ENCODE peak calls at places on chromosomes 11 and 22, in seven cellular contexts. One of them, this sample, is unnamed.

GRCh38 chr11:126502159-126502558 is 146.7 kb downstream of the ST3GAL4 start:
- DNase-seq in A549: no peak
- DNase-seq in AG04449: no peak
- DNase-seq in sigmoid colon: peak; percentile 42
- DNase-seq in B cell: no peak
- DNase-seq in HFFc6: no peak
- DNase-seq in AG09319: no peak
- DNase-seq in this sample: no peak

GRCh38 chr11:115869780-115870431 is 365.7 kb upstream of the CADM1 start:
- DNase-seq in A549: peak; percentile 7
- DNase-seq in AG04449: no peak
- DNase-seq in sigmoid colon: no peak
- DNase-seq in HFFc6: no peak
- DNase-seq in B cell: no peak
- DNase-seq in AG09319: no peak
- DNase-seq in this sample: peak; percentile 58

GRCh38 chr11:114358711-114359110 is 41.6 kb downstream of the C11orf71 start:
- DNase-seq in AG09319: no peak
- DNase-seq in AG04449: no peak
- DNase-seq in B cell: no peak
- DNase-seq in A549: no peak
- DNase-seq in HFFc6: no peak
- DNase-seq in sigmoid colon: no peak
- DNase-seq in this sample: no peak

GRCh38 chr11:119373059-119373875 is 8.2 kb downstream of the USP2 start:
- DNase-seq in AG09319: no peak
- DNase-seq in HFFc6: no peak
- DNase-seq in B cell: no peak
- DNase-seq in AG04449: no peak
- DNase-seq in sigmoid colon: no peak
- DNase-seq in A549: no peak
- DNase-seq in this sample: no peak

GRCh38 chr22:32649515-32650200 is 151.8 kb upstream of the TIMP3 start:
- DNase-seq in A549: peak; percentile 14
- DNase-seq in AG09319: no peak
- DNase-seq in sigmoid colon: peak; percentile 81
- DNase-seq in B cell: no peak
- DNase-seq in HFFc6: peak; percentile 57
- DNase-seq in AG04449: no peak
- DNase-seq in this sample: no peak

GRCh38 chr11:61337706-61338268 is 4.8 kb downstream of the TKFC start:
- DNase-seq in B cell: no peak
- DNase-seq in A549: no peak
- DNase-seq in AG04449: no peak
- DNase-seq in HFFc6: no peak
- DNase-seq in sigmoid colon: no peak
- DNase-seq in AG09319: no peak
- DNase-seq in this sample: no peak

GRCh38 chr11:67611165-67611564 is 4.4 kb downstream of the NDUFV1 start:
- DNase-seq in AG04449: no peak
- DNase-seq in B cell: no peak
- DNase-seq in HFFc6: no peak
- DNase-seq in AG09319: no peak
- DNase-seq in A549: no peak
- DNase-seq in sigmoid colon: no peak
- DNase-seq in this sample: no peak

GRCh38 chr11:22671751-22672150 is 5.3 kb downstream of the GAS2 start:
- DNase-seq in AG04449: no peak
- DNase-seq in A549: no peak
- DNase-seq in HFFc6: no peak
- DNase-seq in AG09319: no peak
- DNase-seq in B cell: no peak
- DNase-seq in sigmoid colon: no peak
- DNase-seq in this sample: no peak

GRCh38 chr11:113774174-113774503 is 647 bp upstream of the ZW10 start:
- DNase-seq in HFFc6: no peak
- DNase-seq in AG09319: no peak
- DNase-seq in AG04449: no peak
- DNase-seq in A549: no peak
- DNase-seq in sigmoid colon: no peak
- DNase-seq in B cell: no peak
- DNase-seq in this sample: no peak

GRCh38 chr11:503179-503981 is 3.7 kb downstream of the RNH1 start:
- DNase-seq in A549: no peak
- DNase-seq in B cell: no peak
- DNase-seq in AG09319: peak; percentile 65
- DNase-seq in AG04449: no peak
- DNase-seq in HFFc6: no peak
- DNase-seq in sigmoid colon: peak; percentile 84
- DNase-seq in this sample: no peak

GRCh38 chr22:25564320-25564978 is at the start of gene GRK3:
- DNase-seq in AG09319: no peak
- DNase-seq in A549: peak; percentile 59
- DNase-seq in sigmoid colon: peak; percentile 88
- DNase-seq in AG04449: no peak
- DNase-seq in B cell: peak; percentile 88
- DNase-seq in HFFc6: no peak
- DNase-seq in this sample: peak; percentile 65

GRCh38 chr11:127590319-127590718 is 589.7 kb upstream of the KIRREL3 start:
- DNase-seq in B cell: no peak
- DNase-seq in AG09319: no peak
- DNase-seq in sigmoid colon: no peak
- DNase-seq in A549: no peak
- DNase-seq in AG04449: no peak
- DNase-seq in HFFc6: no peak
- DNase-seq in this sample: no peak

GRCh38 chr22:50701428-50702154 is 29.0 kb downstream of the SHANK3 start:
- DNase-seq in sigmoid colon: peak; percentile 51
- DNase-seq in AG04449: no peak
- DNase-seq in A549: no peak
- DNase-seq in B cell: no peak
- DNase-seq in AG09319: no peak
- DNase-seq in HFFc6: no peak
- DNase-seq in this sample: no peak

GRCh38 chr11:78791254-78791653 is 216.6 kb upstream of the NARS2 start:
- DNase-seq in sigmoid colon: no peak
- DNase-seq in AG04449: no peak
- DNase-seq in HFFc6: no peak
- DNase-seq in AG09319: no peak
- DNase-seq in A549: no peak
- DNase-seq in B cell: no peak
- DNase-seq in this sample: no peak

GRCh38 chr22:17802822-17803221 is 28.6 kb upstream of the BID start:
- DNase-seq in A549: no peak
- DNase-seq in AG04449: no peak
- DNase-seq in AG09319: no peak
- DNase-seq in B cell: no peak
- DNase-seq in HFFc6: no peak
- DNase-seq in sigmoid colon: no peak
- DNase-seq in this sample: no peak

GRCh38 chr11:20283475-20283874 is 80.0 kb upstream of the HTATIP2 start:
- DNase-seq in AG09319: no peak
- DNase-seq in AG04449: no peak
- DNase-seq in sigmoid colon: no peak
- DNase-seq in B cell: no peak
- DNase-seq in A549: no peak
- DNase-seq in HFFc6: no peak
- DNase-seq in this sample: no peak

GRCh38 chr11:102603091-102603490 is 22.0 kb downstream of the MMP20 start:
- DNase-seq in A549: no peak
- DNase-seq in B cell: no peak
- DNase-seq in AG09319: no peak
- DNase-seq in HFFc6: peak; percentile 18
- DNase-seq in AG04449: no peak
- DNase-seq in sigmoid colon: no peak
- DNase-seq in this sample: no peak

GRCh38 chr11:2805388-2806057 is 80.1 kb downstream of the CDKN1C start:
- DNase-seq in B cell: no peak
- DNase-seq in sigmoid colon: peak; percentile 52
- DNase-seq in A549: no peak
- DNase-seq in HFFc6: no peak
- DNase-seq in AG09319: peak; percentile 59
- DNase-seq in AG04449: no peak
- DNase-seq in this sample: no peak

GRCh38 chr11:98185245-98185644 is 835.5 kb upstream of the CNTN5 start:
- DNase-seq in HFFc6: no peak
- DNase-seq in AG09319: no peak
- DNase-seq in AG04449: no peak
- DNase-seq in B cell: no peak
- DNase-seq in sigmoid colon: no peak
- DNase-seq in A549: no peak
- DNase-seq in this sample: no peak

GRCh38 chr11:111123463-111124398 is 121.8 kb upstream of the POU2AF2 start:
- DNase-seq in HFFc6: no peak
- DNase-seq in B cell: no peak
- DNase-seq in AG09319: no peak
- DNase-seq in sigmoid colon: no peak
- DNase-seq in AG04449: no peak
- DNase-seq in A549: no peak
- DNase-seq in this sample: no peak

GRCh38 chr22:41565403-41566054 is 4.7 kb downstream of the CSDC2 start:
- DNase-seq in sigmoid colon: peak; percentile 88
- DNase-seq in AG09319: peak; percentile 39
- DNase-seq in A549: peak; percentile 73
- DNase-seq in HFFc6: peak; percentile 84
- DNase-seq in B cell: no peak
- DNase-seq in AG04449: no peak
- DNase-seq in this sample: no peak

GRCh38 chr11:6657346-6657745 is 1.7 kb upstream of the DCHS1 start:
- DNase-seq in B cell: no peak
- DNase-seq in A549: no peak
- DNase-seq in AG09319: no peak
- DNase-seq in sigmoid colon: no peak
- DNase-seq in HFFc6: no peak
- DNase-seq in AG04449: no peak
- DNase-seq in this sample: no peak

GRCh38 chr11:107801641-107802040 is 56.9 kb downstream of the SLC35F2 start:
- DNase-seq in B cell: no peak
- DNase-seq in sigmoid colon: no peak
- DNase-seq in HFFc6: no peak
- DNase-seq in A549: no peak
- DNase-seq in AG09319: no peak
- DNase-seq in AG04449: no peak
- DNase-seq in this sample: no peak

GRCh38 chr11:119664701-119665420 is 64.1 kb downstream of the NECTIN1 start:
- DNase-seq in HFFc6: no peak
- DNase-seq in sigmoid colon: no peak
- DNase-seq in A549: no peak
- DNase-seq in AG09319: no peak
- DNase-seq in AG04449: no peak
- DNase-seq in B cell: no peak
- DNase-seq in this sample: no peak

GRCh38 chr11:134406264-134407185 is 5.5 kb downstream of the B3GAT1 start:
- DNase-seq in B cell: no peak
- DNase-seq in A549: no peak
- DNase-seq in AG04449: no peak
- DNase-seq in AG09319: no peak
- DNase-seq in sigmoid colon: no peak
- DNase-seq in HFFc6: no peak
- DNase-seq in this sample: no peak

GRCh38 chr22:43743929-43744643 is 68.0 kb downstream of the EFCAB6 start:
- DNase-seq in AG09319: no peak
- DNase-seq in A549: no peak
- DNase-seq in HFFc6: no peak
- DNase-seq in B cell: no peak
- DNase-seq in sigmoid colon: no peak
- DNase-seq in AG04449: no peak
- DNase-seq in this sample: no peak

GRCh38 chr11:2587132-2587930 is 112.5 kb downstream of the KCNQ1OT1 start:
- DNase-seq in A549: no peak
- DNase-seq in HFFc6: no peak
- DNase-seq in sigmoid colon: peak; percentile 55
- DNase-seq in AG09319: no peak
- DNase-seq in AG04449: no peak
- DNase-seq in B cell: peak; percentile 10
- DNase-seq in this sample: peak; percentile 3

GRCh38 chr11:83097671-83098070 is 26.0 kb upstream of the RAB30 start:
- DNase-seq in AG04449: no peak
- DNase-seq in HFFc6: no peak
- DNase-seq in sigmoid colon: no peak
- DNase-seq in B cell: no peak
- DNase-seq in A549: no peak
- DNase-seq in AG09319: no peak
- DNase-seq in this sample: no peak

GRCh38 chr11:81892770-81893635 is 840.7 kb downstream of the FAM181B start:
- DNase-seq in A549: no peak
- DNase-seq in B cell: no peak
- DNase-seq in sigmoid colon: peak; percentile 57
- DNase-seq in AG09319: no peak
- DNase-seq in AG04449: no peak
- DNase-seq in HFFc6: no peak
- DNase-seq in this sample: no peak

GRCh38 chr11:75768909-75769771 is 562 bp downstream of the DGAT2 start:
- DNase-seq in HFFc6: no peak
- DNase-seq in sigmoid colon: peak; percentile 63
- DNase-seq in AG09319: no peak
- DNase-seq in B cell: peak; percentile 29
- DNase-seq in AG04449: no peak
- DNase-seq in A549: no peak
- DNase-seq in this sample: no peak
- TF ChIP-seq CTCF in HFFc6: no peak
- TF ChIP-seq CTCF in sigmoid colon: no peak
- TF ChIP-seq CTCF in AG09319: no peak
- TF ChIP-seq CTCF in B cell: no peak
- TF ChIP-seq CTCF in AG04449: no peak
- TF ChIP-seq CTCF in A549: no peak
- TF ChIP-seq CTCF in this sample: no peak

DNA sequence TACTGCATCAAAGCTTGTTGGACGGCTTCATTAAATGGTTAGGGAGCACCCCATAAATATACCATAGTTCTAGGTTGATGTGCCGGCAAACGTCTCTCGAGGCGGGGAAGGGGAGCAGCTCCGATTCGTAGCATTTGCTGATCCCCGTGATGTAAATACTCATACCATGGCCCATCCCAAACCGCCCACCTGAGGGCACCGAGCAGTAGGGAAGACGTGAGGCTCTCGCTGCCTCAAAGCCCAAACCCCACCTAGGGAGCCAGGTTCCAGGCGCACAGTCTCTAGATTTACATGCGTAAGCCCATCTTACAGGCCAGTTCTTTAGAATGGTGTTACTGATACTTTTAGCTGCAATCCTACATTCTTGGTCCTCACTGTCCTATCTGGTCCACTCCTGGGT is 124.0 kb downstream of the FEZ1 start:
- DNase-seq in AG09319: no peak
- DNase-seq in A549: no peak
- DNase-seq in B cell: no peak
- DNase-seq in HFFc6: no peak
- DNase-seq in sigmoid colon: no peak
- DNase-seq in AG04449: no peak
- DNase-seq in this sample: no peak
- TF ChIP-seq CTCF in AG09319: no peak
- TF ChIP-seq CTCF in A549: no peak
- TF ChIP-seq CTCF in B cell: no peak
- TF ChIP-seq CTCF in HFFc6: no peak
- TF ChIP-seq CTCF in sigmoid colon: no peak
- TF ChIP-seq CTCF in AG04449: no peak
- TF ChIP-seq CTCF in this sample: no peak

GRCh38 chr11:117514256-117514655 is 186.6 kb downstream of the CEP164 start:
- DNase-seq in AG04449: no peak
- DNase-seq in HFFc6: no peak
- DNase-seq in B cell: no peak
- DNase-seq in sigmoid colon: no peak
- DNase-seq in A549: no peak
- DNase-seq in AG09319: no peak
- DNase-seq in this sample: no peak
- TF ChIP-seq CTCF in AG04449: no peak
- TF ChIP-seq CTCF in HFFc6: no peak
- TF ChIP-seq CTCF in B cell: no peak
- TF ChIP-seq CTCF in sigmoid colon: no peak
- TF ChIP-seq CTCF in A549: no peak
- TF ChIP-seq CTCF in AG09319: no peak
- TF ChIP-seq CTCF in this sample: no peak

GRCh38 chr22:39979458-39979857 is 15.3 kb upstream of the FAM83F start:
- DNase-seq in A549: no peak
- DNase-seq in sigmoid colon: no peak
- DNase-seq in HFFc6: no peak
- DNase-seq in AG09319: no peak
- DNase-seq in AG04449: no peak
- DNase-seq in B cell: no peak
- DNase-seq in this sample: no peak
- TF ChIP-seq CTCF in A549: no peak
- TF ChIP-seq CTCF in sigmoid colon: no peak
- TF ChIP-seq CTCF in HFFc6: no peak
- TF ChIP-seq CTCF in AG09319: no peak
- TF ChIP-seq CTCF in AG04449: no peak
- TF ChIP-seq CTCF in B cell: no peak
- TF ChIP-seq CTCF in this sample: no peak

This sample was measured in endothelial cell.